ENCODE peak calls at places on chromosomes 16 and 17, in ten cellular contexts. L, P, N, V, B, D, W, O, I and K are unnamed samples.
A peak's percentile ranks its signal among the peaks of the same experiment; 100 is the strongest.

GRCh38 chr17:78276098-78276497 is 44.7 kb downstream of the TMEM235 start:
- DNase-seq in L (no peak), P (no peak), N (no peak), V (no peak), B (no peak), D (no peak), W (no peak), O (no peak), I (no peak), K (no peak)

GRCh38 chr16:26665166-26665939 is 401.4 kb upstream of the C16orf82 start:
- DNase-seq in L (no peak), P (no peak), N (no peak), V (no peak), B (no peak), D (no peak), W (no peak), O (no peak), I (no peak), K (no peak)

GRCh38 chr16:28182183-28182582 is 29.6 kb downstream of the XPO6 start:
- DNase-seq in L (no peak), P (peak; percentile 12), N (peak; percentile 26), V (no peak), B (no peak), D (no peak), W (no peak), O (no peak), I (no peak), K (no peak)

GRCh38 chr16:56245197-56245596 is 53.9 kb downstream of the GNAO1 start:
- DNase-seq in L (no peak), P (no peak), N (no peak), V (no peak), B (peak; percentile 20), D (no peak), W (no peak), O (no peak), I (no peak), K (no peak)

GRCh38 chr17:63446981-63447687 is 1.0 kb upstream of the CYB561 start:
- DNase-seq in L (peak; percentile 31), P (no peak), N (peak; percentile 37), V (no peak), B (no peak), D (no peak), W (no peak), O (peak; percentile 58), I (peak; percentile 37), K (no peak)

GRCh38 chr17:72578817-72579470 is 458.1 kb downstream of the SOX9 start:
- DNase-seq in L (no peak), P (no peak), N (no peak), V (no peak), B (no peak), D (no peak), W (no peak), O (no peak), I (no peak), K (no peak)

GRCh38 chr16:87891763-87892162 is 22.5 kb upstream of the SLC7A5 start:
- DNase-seq in L (no peak), P (no peak), N (no peak), V (no peak), B (no peak), D (no peak), W (no peak), O (no peak), I (no peak), K (no peak)

GRCh38 chr16:68257251-68257905 is 6.9 kb upstream of the SLC7A6 start:
- DNase-seq in L (no peak), P (no peak), N (no peak), V (no peak), B (no peak), D (no peak), W (no peak), O (no peak), I (no peak), K (peak; percentile 70)

GRCh38 chr16:87959391-87959968 is 8.2 kb downstream of the BANP start:
- DNase-seq in L (no peak), P (no peak), N (no peak), V (no peak), B (no peak), D (no peak), W (no peak), O (no peak), I (no peak), K (no peak)

GRCh38 chr16:30026449-30026848 is 3.5 kb downstream of the C16orf92 start:
- DNase-seq in L (no peak), P (no peak), N (no peak), V (no peak), B (no peak), D (no peak), W (no peak), O (no peak), I (no peak), K (no peak)

GRCh38 chr17:47882247-47882646 is 13.8 kb upstream of the SP2 start:
- DNase-seq in L (no peak), P (no peak), N (no peak), V (no peak), B (peak; percentile 22), D (no peak), W (no peak), O (no peak), I (no peak), K (no peak)

GRCh38 chr17:73342057-73342522 is 30.3 kb upstream of the CDC42EP4 start:
- DNase-seq in L (peak; percentile 46), P (peak; percentile 91), N (no peak), V (peak; percentile 85), B (peak; percentile 84), D (peak; percentile 58), W (peak; percentile 93), O (no peak), I (no peak), K (no peak)

GRCh38 chr16:79638386-79639106 is 38.0 kb upstream of the MAF start:
- DNase-seq in L (no peak), P (no peak), N (no peak), V (no peak), B (no peak), D (no peak), W (no peak), O (no peak), I (no peak), K (no peak)

GRCh38 chr17:45334701-45335677 is 18.2 kb upstream of the MAP3K14 start:
- DNase-seq in L (no peak), P (no peak), N (no peak), V (peak; percentile 53), B (no peak), D (no peak), W (no peak), O (no peak), I (peak; percentile 3), K (no peak)

GRCh38 chr16:51762081-51762995 is 611.3 kb upstream of the SALL1 start:
- DNase-seq in L (peak; percentile 64), P (peak; percentile 64), N (peak; percentile 2), V (peak; percentile 87), B (peak; percentile 44), D (peak; percentile 7), W (peak; percentile 51), O (no peak), I (no peak), K (peak; percentile 40)

GRCh38 chr17:12830692-12831363 is 41.5 kb downstream of the ARHGAP44 start:
- DNase-seq in L (no peak), P (no peak), N (no peak), V (no peak), B (no peak), D (no peak), W (no peak), O (no peak), I (no peak), K (no peak)

GRCh38 chr16:49278567-49278827 is 3.1 kb downstream of the CBLN1 start:
- DNase-seq in L (no peak), P (no peak), N (no peak), V (no peak), B (no peak), D (no peak), W (no peak), O (no peak), I (no peak), K (no peak)

GRCh38 chr16:85947511-85948509 is 48.8 kb downstream of the IRF8 start:
- DNase-seq in L (no peak), P (no peak), N (peak; percentile 21), V (no peak), B (no peak), D (no peak), W (no peak), O (no peak), I (no peak), K (no peak)

GRCh38 chr17:82964851-82965341 is 114.5 kb upstream of the METRNL start:
- DNase-seq in L (no peak), P (no peak), N (no peak), V (no peak), B (no peak), D (no peak), W (no peak), O (no peak), I (no peak), K (no peak)

GRCh38 chr16:64910351-64910750 is 211.5 kb downstream of the CDH11 start:
- DNase-seq in L (no peak), P (no peak), N (no peak), V (peak; percentile 85), B (peak; percentile 7), D (peak; percentile 94), W (no peak), O (no peak), I (no peak), K (no peak)

GRCh38 chr17:61349350-61349749 is 50.3 kb upstream of the TBX2 start:
- DNase-seq in L (no peak), P (no peak), N (no peak), V (no peak), B (no peak), D (no peak), W (no peak), O (no peak), I (no peak), K (no peak)

GRCh38 chr17:77096570-77097214 is 44.1 kb upstream of the SEC14L1 start:
- DNase-seq in L (peak; percentile 36), P (no peak), N (no peak), V (no peak), B (peak; percentile 45), D (no peak), W (peak; percentile 65), O (no peak), I (no peak), K (no peak)

GRCh38 chr16:75000481-75001081 is 1.8 kb downstream of the ZNRF1 start:
- DNase-seq in L (no peak), P (peak; percentile 11), N (no peak), V (no peak), B (no peak), D (no peak), W (no peak), O (no peak), I (no peak), K (peak; percentile 10)

GRCh38 chr16:14003119-14003570 is 68.0 kb upstream of the MRTFB start:
- DNase-seq in L (no peak), P (peak; percentile 14), N (no peak), V (peak; percentile 87), B (no peak), D (no peak), W (no peak), O (no peak), I (no peak), K (peak; percentile 46)

GRCh38 chr16:2019919-2020831 is 590 bp downstream of the NPW start:
- DNase-seq in L (no peak), P (no peak), N (no peak), V (no peak), B (no peak), D (no peak), W (no peak), O (no peak), I (no peak), K (no peak)

GRCh38 chr16:56789360-56789759 is 59.4 kb downstream of the NUP93 start:
- DNase-seq in L (no peak), P (peak; percentile 15), N (no peak), V (no peak), B (no peak), D (no peak), W (peak; percentile 41), O (no peak), I (no peak), K (peak; percentile 66)

GRCh38 chr17:61306003-61306402 is 93.6 kb upstream of the TBX2 start:
- DNase-seq in L (no peak), P (no peak), N (no peak), V (no peak), B (no peak), D (no peak), W (no peak), O (no peak), I (no peak), K (no peak)

GRCh38 chr17:71276071-71276470 is 844.7 kb upstream of the SOX9 start:
- DNase-seq in L (no peak), P (no peak), N (no peak), V (no peak), B (no peak), D (no peak), W (no peak), O (no peak), I (no peak), K (no peak)